ENCODE peak calls at places on chromosomes 16 and 17, in nine cellular contexts. H is A549, E is Peyer's patch, B is uterus, Z is lower leg skin, G is suprapubic skin, F is IMR-90, A is K562, O is heart left ventricle. P is an unnamed sample.

GRCh38 chr16:9000664-9001063 is 37.0 kb upstream of the USP7 start:
- DNase-seq in H (no peak), E (no peak), B (no peak), Z (no peak), G (no peak), F (no peak), A (no peak), O (no peak), P (no peak)

GRCh38 chr17:19501219-19501618 is 32.4 kb upstream of the SLC47A1 start:
- DNase-seq in H (no peak), E (no peak), B (no peak), Z (no peak), G (no peak), F (no peak), A (no peak), O (no peak), P (no peak)

GRCh38 chr17:40485851-40486512 is 15.4 kb downstream of the TNS4 start:
- DNase-seq in H (peak), E (no peak), B (peak), Z (no peak), G (no peak), F (peak), A (peak), O (no peak), P (no peak)

GRCh38 chr17:45118691-45119090 is 13.6 kb downstream of the PLCD3 start:
- DNase-seq in H (no peak), E (no peak), B (no peak), Z (no peak), G (no peak), F (no peak), A (no peak), O (no peak), P (no peak)

GRCh38 chr17:18129041-18129502 is 20.5 kb downstream of the MYO15A start:
- DNase-seq in H (peak), E (no peak), B (no peak), Z (no peak), G (no peak), F (peak), A (no peak), O (no peak), P (no peak)

GRCh38 chr17:73625975-73626706 is 18.1 kb downstream of the SDK2 start:
- DNase-seq in H (no peak), E (no peak), B (no peak), Z (no peak), G (no peak), F (no peak), A (no peak), O (peak), P (no peak)

GRCh38 chr16:67504190-67505021 is 21.1 kb upstream of the AGRP start:
- DNase-seq in H (peak), E (peak), B (no peak), Z (peak), G (no peak), F (peak), A (peak), O (peak), P (no peak)

GRCh38 chr17:8893621-8894020 is 26.1 kb upstream of the PIK3R6 start:
- DNase-seq in H (no peak), E (no peak), B (no peak), Z (no peak), G (no peak), F (no peak), A (no peak), O (no peak), P (no peak)

GRCh38 chr16:56426585-56426984 is 1.2 kb upstream of the AMFR start:
- DNase-seq in H (no peak), E (no peak), B (no peak), Z (no peak), G (no peak), F (peak), A (no peak), O (no peak), P (no peak)

GRCh38 chr16:56424404-56424765 is 960 bp downstream of the AMFR start:
- DNase-seq in H (no peak), E (no peak), B (no peak), Z (no peak), G (no peak), F (no peak), A (no peak), O (no peak), P (no peak)

GRCh38 chr16:56424791-56425438 is 430 bp downstream of the AMFR start:
- DNase-seq in H (no peak), E (peak), B (peak), Z (peak), G (no peak), F (no peak), A (peak), O (peak), P (no peak)

GRCh38 chr16:56423584-56424403 is 1.6 kb downstream of the AMFR start:
- DNase-seq in H (no peak), E (no peak), B (no peak), Z (no peak), G (no peak), F (no peak), A (no peak), O (no peak), P (no peak)

DNA sequence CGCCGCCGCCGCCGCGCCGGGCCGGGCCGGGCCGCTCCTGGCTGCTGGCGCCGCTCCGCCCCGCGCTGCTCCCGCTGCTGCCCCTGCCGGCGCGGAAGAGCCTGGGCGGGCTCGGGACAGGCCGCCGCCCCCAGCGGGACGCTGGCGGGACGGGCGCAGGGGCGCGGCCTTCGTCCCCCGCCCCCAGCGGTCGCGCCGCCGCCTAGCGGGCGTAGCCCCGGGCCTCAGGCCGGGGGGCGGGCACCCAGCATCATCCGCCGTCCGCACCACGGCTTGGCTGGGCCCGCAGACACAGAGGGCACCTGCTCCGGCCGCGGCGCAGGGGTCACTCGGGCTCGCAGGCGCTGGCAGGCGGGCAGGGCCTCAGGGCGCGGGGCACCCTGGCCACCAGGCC is at the start of gene AMFR:
- DNase-seq in H (peak), E (peak), B (peak), Z (no peak), G (no peak), F (peak), A (peak), O (peak), P (no peak)
- TF ChIP-seq POLR2A in H (peak), E (no peak), B (peak), Z (no peak), G (no peak), F (no peak), A (no peak), O (no peak), P (no peak)

DNA sequence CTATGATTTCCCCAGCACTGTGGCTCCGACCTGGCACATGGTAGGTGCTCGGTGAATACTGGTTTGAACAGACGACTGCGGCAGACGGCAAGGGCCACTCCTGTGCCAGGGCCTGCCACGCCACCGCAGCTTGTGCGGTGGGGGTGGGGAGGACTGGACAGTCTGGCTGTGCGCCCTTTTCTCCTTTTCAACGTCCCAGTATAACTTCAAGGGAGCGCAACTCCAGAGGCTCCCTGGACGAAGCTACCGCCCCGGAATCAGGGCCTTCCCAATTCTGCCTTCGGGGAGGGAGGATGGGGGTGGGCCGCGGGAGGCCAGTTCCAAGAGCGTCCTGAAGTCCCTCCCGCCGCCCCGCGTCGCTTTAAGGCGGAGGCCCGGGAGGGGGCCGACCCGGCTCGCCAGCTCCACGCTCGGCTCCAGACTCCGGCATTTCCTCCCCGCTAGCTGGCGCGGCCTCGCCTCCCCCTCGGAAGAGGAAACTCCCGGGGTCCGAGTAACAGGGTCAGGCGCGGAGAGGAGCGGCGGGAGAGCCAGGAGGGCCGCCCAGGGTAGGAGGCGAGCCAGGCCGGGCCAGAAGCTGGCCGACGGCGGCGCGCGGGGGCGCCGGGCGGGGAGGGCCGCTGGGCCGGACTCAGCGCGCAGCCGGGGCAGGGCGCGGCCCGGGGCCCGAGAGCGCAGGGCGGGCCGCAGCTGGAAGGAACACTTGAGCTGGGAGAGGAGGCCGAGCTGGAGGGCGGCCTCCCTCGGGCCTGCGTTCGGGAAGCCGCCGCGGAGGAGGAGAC is at the start of gene ITPRIPL2:
- DNase-seq in H (peak), E (peak), B (peak), Z (peak), G (peak), F (peak), A (peak), O (peak), P (no peak)
- TF ChIP-seq POLR2A in H (peak), E (peak), B (peak), Z (no peak), G (peak), F (peak), A (peak), O (peak), P (peak)

DNA sequence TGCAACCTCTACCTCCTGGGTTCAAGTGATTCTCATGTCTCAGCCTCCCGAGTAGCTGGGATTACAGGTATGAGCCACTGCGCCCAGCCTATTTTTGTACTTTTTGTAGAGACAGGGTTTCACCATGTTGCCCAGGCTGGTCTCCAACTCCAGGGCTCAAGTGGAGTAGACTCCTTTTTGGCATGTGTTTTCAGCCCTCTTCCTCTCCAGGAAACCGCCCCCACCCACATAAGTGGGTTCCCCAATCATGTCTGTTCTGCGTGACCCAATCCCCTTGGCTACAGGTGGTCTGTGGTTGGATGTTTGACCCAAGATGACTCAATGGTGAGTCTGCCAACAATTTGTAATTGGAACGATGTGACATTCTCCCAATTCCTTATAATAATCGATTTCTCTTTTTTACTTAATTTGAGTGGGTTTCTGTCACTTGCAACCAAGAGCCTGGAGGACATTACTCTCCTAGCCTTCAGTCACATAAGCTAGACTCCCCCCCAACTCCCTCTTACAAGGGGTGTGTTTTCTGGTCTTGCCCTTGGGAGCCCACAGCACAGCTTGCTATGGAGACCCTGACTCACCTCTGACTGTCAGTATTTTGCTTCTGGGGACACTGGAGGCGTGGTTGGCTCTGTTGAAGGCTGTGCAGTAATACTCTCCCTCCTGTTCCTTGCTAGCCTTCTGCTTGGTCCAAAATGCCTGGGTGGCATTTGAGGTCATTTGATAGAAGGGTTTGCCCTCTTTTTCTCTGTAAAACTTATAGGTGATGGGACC is 34.9 kb downstream of the PECAM1 start:
- DNase-seq in H (no peak), E (no peak), B (no peak), Z (peak), G (no peak), F (peak), A (no peak), O (no peak), P (no peak)
- TF ChIP-seq POLR2A in H (no peak), E (no peak), B (no peak), Z (no peak), G (no peak), F (no peak), A (no peak), O (no peak), P (no peak)

GRCh38 chr16:57146735-57147134 is 39.1 kb downstream of the PSME3IP1 start:
- DNase-seq in H (peak), E (no peak), B (no peak), Z (peak), G (peak), F (no peak), A (peak), O (no peak), P (no peak)
- TF ChIP-seq POLR2A in H (no peak), E (no peak), B (no peak), Z (no peak), G (no peak), F (no peak), A (no peak), O (no peak), P (no peak)

GRCh38 chr16:22007509-22008214 is at the start of gene MOSMO:
- DNase-seq in H (peak), E (peak), B (peak), Z (peak), G (peak), F (peak), A (peak), O (peak), P (no peak)
- TF ChIP-seq POLR2A in H (peak), E (peak), B (no peak), Z (no peak), G (no peak), F (peak), A (peak), O (peak), P (peak)

P was measured in esophagus squamous epithelium.